ENCODE peak calls at places on chromosomes 16 and 17, in four cellular contexts. E is SK-N-SH, V is suprapubic skin, D is psoas muscle. T is an unnamed sample.

GRCh38 chr17:76893623-76894358 is 25.6 kb downstream of the MGAT5B start:
- DNase-seq in E (no peak), V (no peak), D (no peak), T (no peak)

GRCh38 chr16:76574651-76575050 is 297.4 kb downstream of the CNTNAP4 start:
- DNase-seq in E (no peak), V (no peak), D (no peak), T (no peak)

GRCh38 chr17:62910277-62910676 is 55.8 kb upstream of the TANC2 start:
- DNase-seq in E (no peak), V (no peak), D (no peak), T (no peak)

GRCh38 chr17:12180644-12181261 is 160.1 kb downstream of the MAP2K4 start:
- DNase-seq in E (peak), V (no peak), D (no peak), T (no peak)

GRCh38 chr17:38600906-38601305 is 4.8 kb downstream of the SRCIN1 start:
- DNase-seq in E (no peak), V (no peak), D (no peak), T (no peak)

GRCh38 chr16:27779719-27780161 is 229.8 kb downstream of the KATNIP start:
- DNase-seq in E (peak), V (no peak), D (no peak), T (no peak)

GRCh38 chr17:49510720-49511110 is 15.6 kb downstream of the NGFR start:
- DNase-seq in E (no peak), V (no peak), D (no peak), T (no peak)

GRCh38 chr17:77420804-77421634 is 280.2 kb downstream of the SEC14L1 start:
- DNase-seq in E (peak), V (no peak), D (no peak), T (no peak)

GRCh38 chr16:70753228-70753627 is 47.7 kb downstream of the VAC14 start:
- DNase-seq in E (no peak), V (no peak), D (peak), T (no peak)

GRCh38 chr16:68592466-68593337 is 52.4 kb upstream of the CDH3 start:
- DNase-seq in E (no peak), V (no peak), D (no peak), T (no peak)

GRCh38 chr17:6427284-6427781 is 7.6 kb downstream of the AIPL1 start:
- DNase-seq in E (no peak), V (no peak), D (no peak), T (no peak)

GRCh38 chr17:13765701-13766100 is 164.0 kb upstream of the HS3ST3A1 start:
- DNase-seq in E (no peak), V (no peak), D (no peak), T (no peak)

GRCh38 chr17:57739402-57740224 is 5.5 kb downstream of the CCDC182 start:
- DNase-seq in E (peak), V (no peak), D (no peak), T (no peak)

GRCh38 chr16:25823891-25824290 is 132.1 kb downstream of the HS3ST4 start:
- DNase-seq in E (no peak), V (no peak), D (no peak), T (no peak)

GRCh38 chr17:13209091-13209490 is 191.3 kb upstream of the ELAC2 start:
- DNase-seq in E (no peak), V (no peak), D (no peak), T (no peak)

GRCh38 chr17:83189013-83189672 is 109.7 kb downstream of the METRNL start:
- DNase-seq in E (no peak), V (peak), D (peak), T (no peak)

GRCh38 chr17:77724876-77725615 is 233.5 kb upstream of the TNRC6C start:
- DNase-seq in E (no peak), V (no peak), D (no peak), T (peak)

GRCh38 chr17:82687375-82687861 is 11.1 kb downstream of the RAB40B start:
- DNase-seq in E (no peak), V (no peak), D (peak), T (no peak)

GRCh38 chr17:49437696-49438438 is 23.2 kb upstream of the PHB1 start:
- DNase-seq in E (no peak), V (peak), D (no peak), T (peak)

GRCh38 chr17:340074-340473 is 12.5 kb downstream of the RPH3AL start:
- DNase-seq in E (peak), V (no peak), D (peak), T (no peak)

GRCh38 chr17:27396941-27397340 is 59.3 kb upstream of the KSR1 start:
- DNase-seq in E (no peak), V (no peak), D (no peak), T (no peak)

GRCh38 chr17:76682306-76682705 is 28.5 kb downstream of the MXRA7 start:
- DNase-seq in E (no peak), V (no peak), D (peak), T (no peak)

GRCh38 chr16:69448470-69449193 is 24.2 kb downstream of the CYB5B start:
- DNase-seq in E (peak), V (no peak), D (no peak), T (no peak)

GRCh38 chr17:71189493-71189831 is 931.4 kb upstream of the SOX9 start:
- DNase-seq in E (no peak), V (no peak), D (no peak), T (no peak)

GRCh38 chr16:22141746-22142145 is 20.6 kb upstream of the SDR42E2 start:
- DNase-seq in E (peak), V (no peak), D (no peak), T (no peak)

GRCh38 chr16:89456412-89456811 is 33.9 kb downstream of the ANKRD11 start:
- DNase-seq in E (no peak), V (no peak), D (no peak), T (no peak)

GRCh38 chr16:72932050-72932449 is 115.9 kb downstream of the ZFHX3 start:
- DNase-seq in E (no peak), V (no peak), D (no peak), T (no peak)

GRCh38 chr16:71882505-71883192 is 1.3 kb downstream of the ZNF821 start:
- DNase-seq in E (peak), V (no peak), D (no peak), T (no peak)

GRCh38 chr16:67767953-67768352 is 38.4 kb downstream of the RANBP10 start:
- DNase-seq in E (no peak), V (no peak), D (no peak), T (no peak)

GRCh38 chr16:85629853-85630252 is 16.7 kb downstream of the GSE1 start:
- DNase-seq in E (no peak), V (no peak), D (no peak), T (no peak)

GRCh38 chr16:57725077-57725953 is 10.3 kb upstream of the KATNB1 start:
- DNase-seq in E (no peak), V (no peak), D (no peak), T (no peak)

GRCh38 chr17:2612630-2613029 is 19.2 kb downstream of the PAFAH1B1 start:
- DNase-seq in E (no peak), V (no peak), D (no peak), T (no peak)

GRCh38 chr16:87363771-87364476 is 19.7 kb downstream of the FBXO31 start:
- DNase-seq in E (peak), V (no peak), D (peak), T (no peak)

DNA sequence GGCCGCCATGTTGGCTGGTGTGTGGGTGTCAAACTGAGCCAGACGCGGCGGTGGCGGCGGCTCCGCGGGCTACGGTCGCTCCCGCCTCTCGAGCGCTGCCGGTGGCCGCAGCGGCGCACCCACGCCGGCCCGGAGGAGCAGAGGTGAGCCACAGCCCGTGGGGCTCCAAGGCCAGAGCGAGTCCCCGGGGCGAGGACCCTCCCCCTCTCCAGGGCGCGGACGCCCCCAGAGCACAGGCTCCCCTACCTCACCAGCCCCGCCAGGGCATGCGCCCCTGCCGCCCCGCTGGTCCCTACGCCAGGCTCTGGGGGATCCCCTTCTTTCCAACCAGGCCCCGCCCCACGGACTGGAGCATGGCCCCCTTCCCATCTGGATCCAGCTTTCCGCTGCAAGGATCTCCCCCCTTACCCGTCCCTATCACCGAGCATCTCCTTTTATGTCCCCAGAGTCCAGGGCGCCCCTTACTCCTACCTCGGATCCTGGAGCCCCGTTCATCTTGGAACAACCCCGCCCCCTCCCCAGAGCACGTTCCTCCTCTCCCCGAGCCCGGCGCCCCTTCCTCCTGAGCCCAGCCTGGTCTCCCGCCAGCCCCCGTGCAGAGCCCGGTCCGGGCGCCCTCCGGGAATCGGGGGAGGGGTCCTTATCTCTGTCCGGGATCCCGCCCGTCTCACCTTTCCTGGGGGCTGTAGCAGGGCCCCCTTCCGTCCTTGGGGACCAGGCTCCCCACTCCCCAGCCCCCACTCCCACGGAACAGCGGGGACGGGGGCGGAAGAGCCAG is 412 bp downstream of the EPN2 start:
- DNase-seq in E (peak), V (peak), D (peak), T (no peak)
- TF ChIP-seq CTCF in E (peak), V (no peak), D (no peak), T (no peak)

DNA sequence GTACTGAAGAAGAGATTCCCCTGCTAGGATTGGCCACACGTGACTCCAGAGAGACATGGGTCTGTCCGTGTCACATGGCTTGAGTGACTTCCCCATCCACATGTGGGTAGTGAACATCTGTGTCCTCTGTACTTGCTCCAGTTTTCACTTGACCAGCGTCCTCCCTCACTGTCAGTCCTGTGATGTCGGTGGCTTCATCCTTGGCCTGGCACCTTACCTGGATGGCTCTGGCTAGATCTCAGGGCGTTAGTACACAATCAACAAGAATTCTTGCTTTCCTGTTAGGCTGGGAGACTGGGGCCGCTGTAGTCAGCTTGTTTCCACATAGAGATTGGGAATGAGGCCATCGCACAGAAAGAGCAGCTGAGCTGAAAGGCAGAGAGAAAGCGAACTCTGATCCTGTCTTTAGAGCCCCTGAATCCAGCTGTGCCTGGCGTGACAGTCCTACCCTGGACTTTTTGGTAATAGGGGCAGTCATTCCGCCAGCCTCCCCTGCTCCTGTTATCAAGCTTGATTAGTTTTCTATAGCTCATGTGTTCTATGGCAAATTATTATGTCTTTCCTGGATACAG is 227.3 kb downstream of the SNX29 start:
- DNase-seq in E (no peak), V (no peak), D (no peak), T (no peak)
- H3K27ac ChIP-seq in E (no peak), V (no peak), D (no peak), T (no peak)

GRCh38 chr17:72512649-72513556 is 392.1 kb downstream of the SOX9 start:
- DNase-seq in E (no peak), V (no peak), D (no peak), T (no peak)
- TF ChIP-seq CTCF in E (no peak), V (no peak), D (no peak), T (no peak)

DNA sequence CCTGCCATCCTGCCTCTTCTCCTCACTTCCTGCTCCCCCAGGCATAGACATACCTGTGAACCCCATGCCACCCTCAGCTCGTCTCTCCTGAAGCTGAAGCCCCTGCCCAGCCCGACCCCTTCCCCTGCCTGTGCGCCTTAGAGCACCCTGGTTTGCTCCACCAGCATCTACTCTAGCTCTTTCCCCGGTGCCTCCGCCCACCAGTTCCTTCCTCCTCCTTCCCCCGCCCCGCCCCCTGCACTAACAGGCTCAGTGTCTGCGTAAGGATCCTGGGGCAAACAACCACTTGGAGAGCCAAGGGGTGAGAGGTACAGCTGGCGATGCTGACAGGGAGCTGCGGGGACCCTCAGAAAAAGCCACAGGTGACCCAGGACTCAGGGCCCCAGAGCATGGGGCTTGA is 1.9 kb downstream of the GPR142 start:
- DNase-seq in E (no peak), V (no peak), D (no peak), T (no peak)
- H3K27ac ChIP-seq in E (no peak), V (no peak), D (no peak), T (no peak)

GRCh38 chr17:19321481-19322128 is 40.9 kb downstream of the B9D1 start:
- DNase-seq in E (no peak), V (peak), D (no peak), T (no peak)
- TF ChIP-seq CTCF in E (peak), V (no peak), D (no peak), T (no peak)

GRCh38 chr17:79835470-79835899 is 3.8 kb downstream of the CBX4 start:
- DNase-seq in E (peak), V (no peak), D (no peak), T (no peak)
- H3K27ac ChIP-seq in E (no peak), V (no peak), D (no peak), T (no peak)

DNA sequence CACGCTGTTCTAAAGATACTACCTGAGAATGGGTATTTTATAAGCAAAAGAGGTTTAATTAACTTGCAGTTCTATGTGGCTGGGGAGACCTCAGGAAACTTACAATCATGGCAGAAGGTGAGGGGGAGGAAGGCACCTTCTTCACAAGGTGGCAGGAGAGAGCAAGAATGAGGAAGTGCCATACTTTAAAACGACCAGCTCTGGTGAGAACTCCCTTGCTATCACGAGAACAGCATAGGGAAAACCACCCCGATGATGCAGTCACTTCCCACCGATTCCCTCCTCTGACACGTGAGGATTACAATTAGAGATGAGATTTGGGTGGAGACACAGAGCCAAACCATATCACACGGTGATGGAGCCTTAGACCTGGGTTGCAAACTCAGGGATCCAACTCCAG is 317.5 kb upstream of the EEF2KMT start:
- DNase-seq in E (no peak), V (no peak), D (no peak), T (no peak)
- TF ChIP-seq CTCF in E (no peak), V (no peak), D (no peak), T (no peak)

T was measured in coronary artery.